ENCODE peak calls at places on chromosomes 16 and 17, in five cellular contexts. F is neural progenitor cell, Q is tibial nerve, J is A673, U is HCT116. S is an unnamed sample.
A peak's percentile ranks its signal among the peaks of the same experiment; 100 is the strongest.

GRCh38 chr17:46916211-46916610 is 6.7 kb upstream of the GOSR2 start:
- DNase-seq in F (no peak), Q (no peak), J (no peak), U (no peak), S (no peak)

GRCh38 chr17:77863814-77864161 is 94.7 kb upstream of the TNRC6C start:
- DNase-seq in F (no peak), Q (no peak), J (no peak), U (no peak), S (no peak)

GRCh38 chr17:10429416-10430045 is 7.8 kb upstream of the MYH8 start:
- DNase-seq in F (no peak), Q (no peak), J (no peak), U (no peak), S (no peak)

GRCh38 chr16:12690024-12690423 is 113.7 kb downstream of the CPPED1 start:
- DNase-seq in F (no peak), Q (no peak), J (no peak), U (no peak), S (no peak)

GRCh38 chr17:503449-503700 is 150.8 kb upstream of the RPH3AL start:
- DNase-seq in F (no peak), Q (no peak), J (no peak), U (no peak), S (no peak)

GRCh38 chr17:55343900-55344513 is 77.6 kb downstream of the MMD start:
- DNase-seq in F (no peak), Q (no peak), J (no peak), U (no peak), S (no peak)

GRCh38 chr17:17341452-17341851 is 38.3 kb downstream of the NT5M start:
- DNase-seq in F (no peak), Q (no peak), J (no peak), U (no peak), S (no peak)

GRCh38 chr16:70634861-70635260 is 11.5 kb upstream of the IL34 start:
- DNase-seq in F (no peak), Q (no peak), J (no peak), U (no peak), S (no peak)

GRCh38 chr17:18248811-18249210 is 9.7 kb downstream of the FLII start:
- DNase-seq in F (no peak), Q (no peak), J (no peak), U (no peak), S (no peak)

GRCh38 chr17:33504571-33504970 is 211.5 kb upstream of the ASIC2 start:
- DNase-seq in F (no peak), Q (no peak), J (no peak), U (no peak), S (no peak)

GRCh38 chr17:40097931-40098845 is 2.2 kb downstream of the NR1D1 start:
- DNase-seq in F (no peak), Q (peak; percentile 76), J (no peak), U (no peak), S (no peak)

GRCh38 chr17:10792156-10792555 is 11.7 kb downstream of the TMEM238L start:
- DNase-seq in F (no peak), Q (no peak), J (no peak), U (no peak), S (no peak)

GRCh38 chr16:30457256-30457655 is 11.6 kb upstream of the SEPHS2 start:
- DNase-seq in F (no peak), Q (no peak), J (no peak), U (no peak), S (no peak)

GRCh38 chr17:34347063-34347462 is 9.2 kb upstream of the CCL13 start:
- DNase-seq in F (no peak), Q (no peak), J (no peak), U (no peak), S (no peak)

GRCh38 chr16:55597928-55598327 is 31.4 kb downstream of the CAPNS2 start:
- DNase-seq in F (no peak), Q (no peak), J (no peak), U (no peak), S (no peak)

GRCh38 chr16:15811416-15811777 is 45.4 kb downstream of the MYH11 start:
- DNase-seq in F (no peak), Q (no peak), J (no peak), U (no peak), S (no peak)

GRCh38 chr17:45222994-45223540 is 1.4 kb downstream of the FMNL1 start:
- DNase-seq in F (no peak), Q (no peak), J (no peak), U (no peak), S (no peak)

GRCh38 chr17:67559381-67559966 is 158.3 kb upstream of the NOL11 start:
- DNase-seq in F (no peak), Q (no peak), J (no peak), U (no peak), S (no peak)

GRCh38 chr16:10683160-10683559 is 11.6 kb downstream of the TEKT5 start:
- DNase-seq in F (peak; percentile 59), Q (no peak), J (no peak), U (no peak), S (no peak)

GRCh38 chr17:28740406-28741357 is 3.1 kb upstream of the TRAF4 start:
- DNase-seq in F (no peak), Q (no peak), J (no peak), U (no peak), S (no peak)

GRCh38 chr16:78192734-78193133 is 93.3 kb downstream of the WWOX start:
- DNase-seq in F (no peak), Q (no peak), J (no peak), U (no peak), S (no peak)

GRCh38 chr17:60586288-60586974 is 13.6 kb upstream of the PPM1D start:
- DNase-seq in F (peak; percentile 54), Q (no peak), J (no peak), U (no peak), S (no peak)

GRCh38 chr16:14289692-14290340 is 218.7 kb downstream of the MRTFB start:
- DNase-seq in F (peak; percentile 68), Q (no peak), J (peak; percentile 54), U (peak; percentile 64), S (no peak)
- TF ChIP-seq CTCF in F (peak; percentile 69), Q (no peak), J (peak; percentile 60), U (peak; percentile 77), S (peak; percentile 46)

GRCh38 chr16:28933176-28933575 is 1.4 kb downstream of the CD19 start:
- DNase-seq in F (no peak), Q (no peak), J (no peak), U (no peak), S (no peak)

GRCh38 chr16:28930203-28930602 is 1.6 kb upstream of the CD19 start:
- DNase-seq in F (no peak), Q (no peak), J (no peak), U (no peak), S (no peak)

GRCh38 chr16:28932339-28933141 is 769 bp downstream of the CD19 start:
- DNase-seq in F (no peak), Q (no peak), J (no peak), U (no peak), S (no peak)

GRCh38 chr16:28931801-28932225 is at the start of gene CD19:
- DNase-seq in F (no peak), Q (no peak), J (no peak), U (no peak), S (no peak)

DNA sequence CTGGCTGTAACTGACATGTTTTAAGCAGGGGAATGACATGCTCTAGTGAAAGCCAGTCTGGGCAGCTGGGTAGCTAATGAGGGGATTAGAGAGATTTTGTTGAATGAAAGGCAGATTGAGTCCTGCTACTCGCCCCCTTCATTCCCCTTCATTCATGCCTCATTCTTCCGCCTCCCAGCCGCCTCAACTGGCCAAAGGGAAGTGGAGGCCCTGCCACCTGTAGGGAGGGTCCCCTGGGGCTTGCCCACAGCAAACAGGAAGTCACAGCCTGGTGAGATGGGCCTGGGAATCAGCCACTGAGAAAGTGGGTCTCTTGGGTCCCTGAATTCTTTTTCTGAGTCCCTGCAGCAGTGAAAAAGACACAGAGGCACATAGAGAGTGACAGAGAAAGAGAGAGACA is 1.1 kb upstream of the CD19 start:
- DNase-seq in F (peak; percentile 88), Q (no peak), J (peak; percentile 39), U (no peak), S (no peak)
- H3K4me3 ChIP-seq in F (peak overlapping the region; percentile 9), Q (no peak overlapping the region), J (no peak overlapping the region), U (no peak overlapping the region), S (no peak overlapping the region)

DNA sequence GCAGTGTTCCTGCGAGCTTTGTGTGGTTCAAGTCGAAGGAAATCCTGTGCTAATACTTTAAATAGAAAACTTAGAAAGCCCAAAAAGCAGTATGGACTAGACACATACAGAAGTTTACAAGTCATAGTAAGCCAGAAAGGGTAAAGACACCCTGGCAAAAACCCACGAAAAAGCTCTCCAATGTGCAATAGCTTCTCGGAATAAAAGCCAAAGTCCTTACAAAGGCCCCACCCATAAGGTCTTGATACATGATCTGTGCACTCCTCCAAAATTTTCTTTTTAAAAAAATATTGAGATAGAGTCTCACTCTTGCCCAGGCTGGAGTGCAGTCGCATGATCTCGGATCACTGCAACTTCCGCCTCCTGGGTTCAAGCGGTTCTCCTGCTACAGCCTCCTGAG is 10.3 kb downstream of the C16orf86 start:
- DNase-seq in F (no peak), Q (no peak), J (no peak), U (no peak), S (no peak)
- H3K9me3 ChIP-seq in F (no peaks in the 10 kb centered on the region), Q (no peaks in the 10 kb centered on the region), J (no peaks in the 10 kb centered on the region), U (no peaks in the 10 kb centered on the region), S (no peaks in the 10 kb centered on the region)

DNA sequence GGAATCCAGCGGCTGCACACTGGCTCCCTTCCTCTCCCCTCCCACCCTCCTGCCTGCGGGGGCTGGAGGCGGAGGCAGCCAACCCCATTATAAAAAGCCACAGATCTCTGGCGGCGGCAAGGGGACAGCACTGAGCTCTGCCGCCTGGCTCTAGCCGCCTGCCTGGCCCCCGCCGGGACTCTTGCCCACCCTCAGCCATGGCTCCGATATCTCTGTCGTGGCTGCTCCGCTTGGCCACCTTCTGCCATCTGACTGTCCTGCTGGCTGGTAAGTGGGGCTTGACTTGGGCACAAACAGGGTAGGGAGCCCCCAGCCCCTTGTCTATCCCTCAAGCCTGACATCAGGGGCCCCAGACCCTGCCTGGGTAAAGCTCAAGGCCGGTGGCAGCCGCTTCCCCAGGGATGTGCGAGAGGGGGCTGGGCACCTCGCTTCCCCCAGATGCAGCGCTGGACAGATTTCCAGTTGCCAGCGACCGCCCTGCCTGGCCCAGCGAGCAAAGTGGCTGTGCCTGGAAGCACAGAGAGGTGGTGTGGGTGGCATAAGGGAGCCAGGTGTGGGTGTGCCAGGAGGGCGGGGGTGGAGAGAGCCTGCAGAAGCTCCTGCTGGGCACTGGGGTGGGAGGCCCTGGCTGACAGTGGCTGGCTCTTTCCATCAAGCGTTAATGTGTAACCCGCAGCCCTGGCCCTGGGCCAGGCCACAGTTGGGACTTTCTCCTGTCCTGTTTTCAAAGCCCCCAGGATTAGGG is at the start of gene CX3CL1:
- DNase-seq in F (peak; percentile 93), Q (no peak), J (peak; percentile 61), U (no peak), S (no peak)
- TF ChIP-seq CTCF in F (peak; percentile 38), Q (no peak), J (no peak), U (no peak), S (peak; percentile 13)

S was measured in AG04450.